ENCODE peak calls at places on chromosomes 6 and 20, in five cellular contexts. One of them, this sample, is unnamed.

GRCh38 chr6:22569281-22570184 is at the start of gene HDGFL1:
- DNase-seq in tibial nerve: no peak
- DNase-seq in HCT116: no peak
- DNase-seq in SK-N-SH: no peak
- DNase-seq in DND-41: no peak
- DNase-seq in this sample: no peak

GRCh38 chr20:21615617-21616080 is 89.8 kb upstream of the PAX1 start:
- DNase-seq in tibial nerve: peak; percentile 59
- DNase-seq in HCT116: peak; percentile 26
- DNase-seq in SK-N-SH: peak; percentile 70
- DNase-seq in DND-41: peak; percentile 60
- DNase-seq in this sample: peak; percentile 59

GRCh38 chr6:41894366-41895299 is 542 bp downstream of the USP49 start:
- DNase-seq in tibial nerve: no peak
- DNase-seq in HCT116: no peak
- DNase-seq in SK-N-SH: no peak
- DNase-seq in DND-41: peak; percentile 36
- DNase-seq in this sample: no peak

GRCh38 chr20:59185809-59186208 is 22.2 kb downstream of the ZNF831 start:
- DNase-seq in tibial nerve: no peak
- DNase-seq in HCT116: no peak
- DNase-seq in SK-N-SH: no peak
- DNase-seq in DND-41: no peak
- DNase-seq in this sample: no peak

GRCh38 chr6:3965071-3965718 is 113.7 kb downstream of the FAM217A start:
- DNase-seq in tibial nerve: no peak
- DNase-seq in HCT116: no peak
- DNase-seq in SK-N-SH: no peak
- DNase-seq in DND-41: no peak
- DNase-seq in this sample: peak; percentile 51

GRCh38 chr6:164273491-164273890 is 859.0 kb downstream of the QKI start:
- DNase-seq in tibial nerve: no peak
- DNase-seq in HCT116: no peak
- DNase-seq in SK-N-SH: no peak
- DNase-seq in DND-41: no peak
- DNase-seq in this sample: no peak

GRCh38 chr6:2036084-2037023 is 209.1 kb downstream of the GMDS start:
- DNase-seq in tibial nerve: no peak
- DNase-seq in HCT116: no peak
- DNase-seq in SK-N-SH: no peak
- DNase-seq in DND-41: no peak
- DNase-seq in this sample: no peak

GRCh38 chr6:28907394-28907793 is 16.4 kb downstream of the TRIM27 start:
- DNase-seq in tibial nerve: no peak
- DNase-seq in HCT116: no peak
- DNase-seq in SK-N-SH: no peak
- DNase-seq in DND-41: no peak
- DNase-seq in this sample: peak; percentile 68

GRCh38 chr6:13351271-13351670 is 22.9 kb upstream of the TBC1D7 start:
- DNase-seq in tibial nerve: no peak
- DNase-seq in HCT116: no peak
- DNase-seq in SK-N-SH: no peak
- DNase-seq in DND-41: no peak
- DNase-seq in this sample: no peak

GRCh38 chr20:41072099-41072798 is 43.6 kb downstream of the TOP1 start:
- DNase-seq in tibial nerve: no peak
- DNase-seq in HCT116: no peak
- DNase-seq in SK-N-SH: no peak
- DNase-seq in DND-41: no peak
- DNase-seq in this sample: peak; percentile 82

GRCh38 chr20:50014570-50015562 is 32.1 kb downstream of the SNAI1 start:
- DNase-seq in tibial nerve: no peak
- DNase-seq in HCT116: no peak
- DNase-seq in SK-N-SH: peak; percentile 86
- DNase-seq in DND-41: no peak
- DNase-seq in this sample: no peak

GRCh38 chr20:21235713-21236445 is 67.3 kb upstream of the XRN2 start:
- DNase-seq in tibial nerve: peak; percentile 66
- DNase-seq in HCT116: peak; percentile 51
- DNase-seq in SK-N-SH: peak; percentile 65
- DNase-seq in DND-41: peak; percentile 71
- DNase-seq in this sample: peak; percentile 67

GRCh38 chr6:41697902-41698349 is 37.5 kb downstream of the TFEB start:
- DNase-seq in tibial nerve: no peak
- DNase-seq in HCT116: no peak
- DNase-seq in SK-N-SH: no peak
- DNase-seq in DND-41: no peak
- DNase-seq in this sample: peak; percentile 44

GRCh38 chr6:79494841-79495240 is 42.4 kb downstream of the LCA5 start:
- DNase-seq in tibial nerve: no peak
- DNase-seq in HCT116: no peak
- DNase-seq in SK-N-SH: no peak
- DNase-seq in DND-41: no peak
- DNase-seq in this sample: no peak

GRCh38 chr6:39696986-39697788 is 28.0 kb downstream of the KIF6 start:
- DNase-seq in tibial nerve: no peak
- DNase-seq in HCT116: no peak
- DNase-seq in SK-N-SH: no peak
- DNase-seq in DND-41: no peak
- DNase-seq in this sample: no peak

GRCh38 chr20:17684077-17684888 is 2.2 kb upstream of the RRBP1 start:
- DNase-seq in tibial nerve: no peak
- DNase-seq in HCT116: no peak
- DNase-seq in SK-N-SH: no peak
- DNase-seq in DND-41: no peak
- DNase-seq in this sample: no peak

GRCh38 chr6:88184921-88185320 is 18.8 kb upstream of the CNR1 start:
- DNase-seq in tibial nerve: no peak
- DNase-seq in HCT116: no peak
- DNase-seq in SK-N-SH: no peak
- DNase-seq in DND-41: no peak
- DNase-seq in this sample: no peak

GRCh38 chr6:118562959-118563358 is 14.9 kb downstream of the PLN start:
- DNase-seq in tibial nerve: no peak
- DNase-seq in HCT116: no peak
- DNase-seq in SK-N-SH: no peak
- DNase-seq in DND-41: no peak
- DNase-seq in this sample: peak; percentile 65

GRCh38 chr6:16184129-16184528 is 54.3 kb upstream of the GMPR start:
- DNase-seq in tibial nerve: no peak
- DNase-seq in HCT116: peak; percentile 48
- DNase-seq in SK-N-SH: no peak
- DNase-seq in DND-41: no peak
- DNase-seq in this sample: peak; percentile 28

GRCh38 chr20:63052571-63053429 is 46.0 kb upstream of the BHLHE23 start:
- DNase-seq in tibial nerve: no peak
- DNase-seq in HCT116: no peak
- DNase-seq in SK-N-SH: no peak
- DNase-seq in DND-41: no peak
- DNase-seq in this sample: no peak

GRCh38 chr20:4607287-4607713 is 114.4 kb upstream of the PRND start:
- DNase-seq in tibial nerve: peak; percentile 76
- DNase-seq in HCT116: peak; percentile 51
- DNase-seq in SK-N-SH: peak; percentile 70
- DNase-seq in DND-41: peak; percentile 72
- DNase-seq in this sample: peak; percentile 73

GRCh38 chr6:139062921-139063320 is 34.4 kb downstream of the ABRACL start:
- DNase-seq in tibial nerve: no peak
- DNase-seq in HCT116: no peak
- DNase-seq in SK-N-SH: no peak
- DNase-seq in DND-41: no peak
- DNase-seq in this sample: peak; percentile 84

GRCh38 chr6:56764081-56764566 is 121.4 kb upstream of the DST start:
- DNase-seq in tibial nerve: no peak
- DNase-seq in HCT116: peak; percentile 57
- DNase-seq in SK-N-SH: peak; percentile 19
- DNase-seq in DND-41: no peak
- DNase-seq in this sample: peak; percentile 54

GRCh38 chr20:49713779-49714712 is at the start of gene B4GALT5:
- DNase-seq in tibial nerve: peak; percentile 33
- DNase-seq in HCT116: peak; percentile 80
- DNase-seq in SK-N-SH: peak; percentile 95
- DNase-seq in DND-41: peak; percentile 89
- DNase-seq in this sample: peak; percentile 68

GRCh38 chr6:39058471-39059147 is 10.0 kb downstream of the GLP1R start:
- DNase-seq in tibial nerve: no peak
- DNase-seq in HCT116: no peak
- DNase-seq in SK-N-SH: no peak
- DNase-seq in DND-41: no peak
- DNase-seq in this sample: no peak

GRCh38 chr6:103036846-103037245 is 1643.3 kb downstream of the GRIK2 start:
- DNase-seq in tibial nerve: no peak
- DNase-seq in HCT116: no peak
- DNase-seq in SK-N-SH: no peak
- DNase-seq in DND-41: no peak
- DNase-seq in this sample: no peak

GRCh38 chr6:169363590-169363989 is 109.9 kb upstream of the THBS2 start:
- DNase-seq in tibial nerve: no peak
- DNase-seq in HCT116: no peak
- DNase-seq in SK-N-SH: no peak
- DNase-seq in DND-41: no peak
- DNase-seq in this sample: peak; percentile 86

GRCh38 chr6:159887761-159888160 is 3.0 kb upstream of the MAS1 start:
- DNase-seq in tibial nerve: no peak
- DNase-seq in HCT116: no peak
- DNase-seq in SK-N-SH: no peak
- DNase-seq in DND-41: no peak
- DNase-seq in this sample: no peak

GRCh38 chr6:165913676-165914570 is 250.9 kb upstream of the PDE10A start:
- DNase-seq in tibial nerve: no peak
- DNase-seq in HCT116: no peak
- DNase-seq in SK-N-SH: no peak
- DNase-seq in DND-41: no peak
- DNase-seq in this sample: no peak

GRCh38 chr20:17896771-17897369 is 71.7 kb downstream of the SNX5 start:
- DNase-seq in tibial nerve: no peak
- DNase-seq in HCT116: no peak
- DNase-seq in SK-N-SH: no peak
- DNase-seq in DND-41: no peak
- DNase-seq in this sample: no peak

GRCh38 chr6:165615629-165616028 is 47.4 kb downstream of the PDE10A start:
- DNase-seq in tibial nerve: peak; percentile 25
- DNase-seq in HCT116: no peak
- DNase-seq in SK-N-SH: no peak
- DNase-seq in DND-41: peak; percentile 37
- DNase-seq in this sample: peak; percentile 21

GRCh38 chr6:118787746-118788419 is 106.1 kb upstream of the ASF1A start:
- DNase-seq in tibial nerve: peak; percentile 36
- DNase-seq in HCT116: no peak
- DNase-seq in SK-N-SH: no peak
- DNase-seq in DND-41: peak; percentile 45
- DNase-seq in this sample: peak; percentile 14

GRCh38 chr20:59434950-59435349 is 134.5 kb downstream of the EDN3 start:
- DNase-seq in tibial nerve: no peak
- DNase-seq in HCT116: no peak
- DNase-seq in SK-N-SH: no peak
- DNase-seq in DND-41: no peak
- DNase-seq in this sample: no peak

GRCh38 chr6:135728589-135728988 is 122.9 kb upstream of the PDE7B start:
- DNase-seq in tibial nerve: no peak
- DNase-seq in HCT116: no peak
- DNase-seq in SK-N-SH: no peak
- DNase-seq in DND-41: no peak
- DNase-seq in this sample: no peak

DNA sequence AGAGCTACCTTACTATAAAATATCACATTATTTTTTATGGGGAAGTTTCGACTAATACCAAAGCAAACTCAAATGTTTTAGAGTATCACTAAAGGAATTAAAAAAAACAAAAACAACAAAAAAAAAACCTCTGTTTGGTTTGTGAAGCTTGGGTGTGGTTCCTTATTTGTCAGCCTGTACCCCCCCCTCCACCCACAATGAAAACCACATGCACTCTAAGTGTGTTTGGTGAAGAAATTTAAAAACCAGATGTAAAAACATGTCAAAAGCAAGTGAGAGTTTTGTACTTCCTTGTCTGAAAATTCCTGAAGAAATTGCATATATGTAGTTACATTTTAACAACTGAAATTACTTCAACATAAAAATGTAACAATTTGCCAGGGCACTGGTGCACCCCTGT is 3.1 kb downstream of the STK38 start:
- DNase-seq in tibial nerve: peak; percentile 63
- DNase-seq in HCT116: no peak
- DNase-seq in SK-N-SH: no peak
- DNase-seq in DND-41: peak; percentile 42
- DNase-seq in this sample: peak; percentile 88
- H3K4me3 ChIP-seq in tibial nerve: no peak overlapping the region
- H3K4me3 ChIP-seq in HCT116: no peak overlapping the region
- H3K4me3 ChIP-seq in SK-N-SH: no peak overlapping the region
- H3K4me3 ChIP-seq in DND-41: no peak overlapping the region
- H3K4me3 ChIP-seq in this sample: peak overlapping the region; percentile 39

GRCh38 chr6:125191916-125192609 is 38.5 kb downstream of the TPD52L1 start:
- DNase-seq in tibial nerve: peak; percentile 34
- DNase-seq in HCT116: peak; percentile 58
- DNase-seq in SK-N-SH: peak; percentile 41
- DNase-seq in DND-41: peak; percentile 73
- DNase-seq in this sample: peak; percentile 75
- H3K4me3 ChIP-seq in tibial nerve: no peak overlapping the region
- H3K4me3 ChIP-seq in HCT116: no peak overlapping the region
- H3K4me3 ChIP-seq in SK-N-SH: no peak overlapping the region
- H3K4me3 ChIP-seq in DND-41: no peak overlapping the region
- H3K4me3 ChIP-seq in this sample: no peak overlapping the region

GRCh38 chr6:26194329-26194701 is 107.1 kb downstream of the HFE start:
- DNase-seq in tibial nerve: no peak
- DNase-seq in HCT116: no peak
- DNase-seq in SK-N-SH: no peak
- DNase-seq in DND-41: no peak
- DNase-seq in this sample: no peak
- H3K4me3 ChIP-seq in tibial nerve: no peak overlapping the region
- H3K4me3 ChIP-seq in HCT116: no peak overlapping the region
- H3K4me3 ChIP-seq in SK-N-SH: no peak overlapping the region
- H3K4me3 ChIP-seq in DND-41: no peak overlapping the region
- H3K4me3 ChIP-seq in this sample: peak overlapping the region; percentile 73

DNA sequence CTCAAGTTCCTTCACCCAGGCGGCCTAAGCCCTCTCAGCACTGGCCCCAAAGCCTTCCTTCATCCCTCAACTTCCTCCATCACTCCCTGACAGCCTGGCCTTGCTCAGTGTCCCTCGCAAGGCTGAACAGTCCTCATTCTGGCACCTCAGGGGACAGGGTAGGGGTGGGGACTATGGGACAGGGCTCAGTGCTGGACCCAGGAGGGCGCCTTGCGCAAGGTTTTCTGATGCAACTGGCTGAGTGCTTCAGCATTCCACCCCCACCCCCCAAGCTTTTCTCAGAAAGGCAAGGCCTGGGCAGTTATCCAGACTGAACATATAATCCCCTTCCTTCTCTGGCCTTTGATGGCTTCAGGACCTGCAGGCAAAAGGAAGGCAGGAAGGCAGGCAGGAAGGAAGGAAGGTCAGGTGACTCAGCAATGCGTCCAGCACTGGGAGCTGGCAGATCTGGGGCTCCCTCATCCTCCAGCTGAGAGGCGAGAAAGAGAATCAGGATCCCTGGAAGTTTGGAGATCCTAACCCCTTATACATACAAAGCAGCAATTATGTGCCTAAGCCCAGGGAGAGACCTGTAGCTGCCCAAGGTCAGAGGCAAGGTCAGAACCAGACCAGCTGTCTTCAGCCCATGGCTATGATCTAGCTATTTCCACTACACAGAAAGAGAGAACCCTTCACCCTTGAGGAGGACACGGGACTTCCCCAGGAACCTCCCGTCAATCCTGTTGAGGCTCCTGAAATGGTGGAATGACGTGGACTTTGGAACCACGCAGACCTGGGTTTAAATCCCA is 8.6 kb upstream of the TRIB3 start:
- DNase-seq in tibial nerve: peak; percentile 52
- DNase-seq in HCT116: peak; percentile 83
- DNase-seq in SK-N-SH: no peak
- DNase-seq in DND-41: peak; percentile 30
- DNase-seq in this sample: peak; percentile 93
- H3K4me3 ChIP-seq in tibial nerve: no peak overlapping the region
- H3K4me3 ChIP-seq in HCT116: no peak overlapping the region
- H3K4me3 ChIP-seq in SK-N-SH: no peak overlapping the region
- H3K4me3 ChIP-seq in DND-41: no peak overlapping the region
- H3K4me3 ChIP-seq in this sample: no peak overlapping the region

This sample was measured in AG10803.